ENCODE peak calls at places on chromosomes 4 and X, in nine cellular contexts. X, M, S, R, B, W, F, Y and A are unnamed samples.

GRCh38 chrX:135389717-135390116 is 32.0 kb upstream of the SMIM10L2A start:
- DNase-seq in R (no peak), X (no peak), F (no peak), S (no peak), W (no peak), M (no peak), Y (no peak), B (no peak), A (no peak)

GRCh38 chr4:54543088-54543795 is 114.5 kb upstream of the KIT start:
- DNase-seq in X (no peak), M (peak; percentile 48), F (no peak), Y (no peak), S (no peak), W (peak; percentile 97), B (no peak), R (no peak), A (no peak)

GRCh38 chrX:147077472-147077871 is 262.9 kb upstream of the CXorf51A start:
- DNase-seq in R (no peak), S (no peak), X (no peak), M (no peak), W (no peak), Y (no peak), F (no peak), B (no peak), A (no peak)

GRCh38 chrX:68732906-68733493 is 85.5 kb downstream of the STARD8 start:
- DNase-seq in M (peak; percentile 56), F (peak; percentile 66), W (peak; percentile 47), R (peak; percentile 12), X (peak; percentile 73), B (peak; percentile 76), Y (peak; percentile 34), S (peak; percentile 18), A (peak; percentile 79)

GRCh38 chrX:109856974-109857373 is 123.9 kb upstream of the ACSL4 start:
- DNase-seq in F (no peak), B (no peak), R (no peak), S (no peak), M (peak; percentile 56), X (peak; percentile 46), W (no peak), Y (no peak), A (peak; percentile 15)

GRCh38 chrX:119398974-119399771 is at the start of gene SLC25A43:
- DNase-seq in X (peak; percentile 46), Y (peak; percentile 14), S (peak; percentile 15), M (no peak), B (peak; percentile 12), F (peak; percentile 64), W (peak; percentile 26), R (no peak), A (peak; percentile 42)

GRCh38 chr4:73701116-73701515 is 39.3 kb upstream of the CXCL8 start:
- DNase-seq in Y (no peak), B (no peak), S (no peak), X (no peak), R (no peak), F (no peak), W (peak; percentile 40), M (peak; percentile 58), A (no peak)

GRCh38 chr4:1463088-1463926 is 57.1 kb upstream of the NKX1-1 start:
- DNase-seq in R (peak; percentile 15), Y (no peak), M (peak; percentile 69), B (no peak), S (no peak), W (peak; percentile 41), F (no peak), X (no peak), A (no peak)

GRCh38 chrX:136162827-136163427 is 15.6 kb downstream of the FHL1 start:
- DNase-seq in B (peak; percentile 58), R (no peak), X (peak; percentile 71), Y (no peak), F (peak; percentile 51), M (peak; percentile 68), W (peak; percentile 46), S (no peak), A (peak; percentile 37)

GRCh38 chr4:40325406-40326019 is 9.6 kb upstream of the CHRNA9 start:
- DNase-seq in S (no peak), F (peak; percentile 50), R (peak; percentile 44), Y (no peak), B (peak; percentile 33), M (peak; percentile 89), X (peak; percentile 87), W (peak; percentile 72), A (peak; percentile 49)

GRCh38 chr4:75561789-75562188 is 5.9 kb downstream of the ODAPH start:
- DNase-seq in W (peak; percentile 29), M (peak; percentile 55), S (no peak), F (no peak), B (no peak), R (no peak), Y (no peak), X (peak; percentile 91), A (no peak)

GRCh38 chr4:114601304-114602052 is 2.9 kb downstream of the UGT8 start:
- DNase-seq in X (no peak), F (no peak), B (no peak), M (no peak), S (no peak), R (no peak), W (no peak), Y (no peak), A (no peak)

GRCh38 chr4:7697821-7698220 is 241.8 kb downstream of the AFAP1 start:
- DNase-seq in Y (no peak), X (no peak), B (no peak), R (no peak), M (no peak), W (no peak), F (no peak), S (no peak), A (no peak)

GRCh38 chr4:140841186-140841585 is 85.0 kb upstream of the TBC1D9 start:
- DNase-seq in Y (no peak), W (no peak), B (no peak), M (no peak), S (no peak), X (no peak), R (no peak), F (no peak), A (no peak)

GRCh38 chr4:166169111-166169510 is 296.1 kb downstream of the TLL1 start:
- DNase-seq in S (no peak), F (no peak), X (peak; percentile 56), M (peak; percentile 30), R (no peak), Y (no peak), B (peak; percentile 38), W (no peak), A (peak; percentile 4)

GRCh38 chr4:5710065-5710961 is 688 bp upstream of the EVC start:
- DNase-seq in X (peak; percentile 59), F (no peak), B (peak; percentile 8), R (no peak), M (peak; percentile 42), Y (no peak), W (peak; percentile 77), S (no peak), A (no peak)

GRCh38 chr4:1300466-1301455 is 11.1 kb downstream of the MAEA start:
- DNase-seq in W (peak; percentile 46), F (no peak), S (peak; percentile 60), Y (no peak), R (no peak), B (no peak), M (peak; percentile 70), X (no peak), A (no peak)

GRCh38 chrX:107107459-107107858 is 11.2 kb downstream of the RBM41 start:
- DNase-seq in R (no peak), W (no peak), M (no peak), X (no peak), F (no peak), B (no peak), S (no peak), Y (no peak), A (no peak)

DNA sequence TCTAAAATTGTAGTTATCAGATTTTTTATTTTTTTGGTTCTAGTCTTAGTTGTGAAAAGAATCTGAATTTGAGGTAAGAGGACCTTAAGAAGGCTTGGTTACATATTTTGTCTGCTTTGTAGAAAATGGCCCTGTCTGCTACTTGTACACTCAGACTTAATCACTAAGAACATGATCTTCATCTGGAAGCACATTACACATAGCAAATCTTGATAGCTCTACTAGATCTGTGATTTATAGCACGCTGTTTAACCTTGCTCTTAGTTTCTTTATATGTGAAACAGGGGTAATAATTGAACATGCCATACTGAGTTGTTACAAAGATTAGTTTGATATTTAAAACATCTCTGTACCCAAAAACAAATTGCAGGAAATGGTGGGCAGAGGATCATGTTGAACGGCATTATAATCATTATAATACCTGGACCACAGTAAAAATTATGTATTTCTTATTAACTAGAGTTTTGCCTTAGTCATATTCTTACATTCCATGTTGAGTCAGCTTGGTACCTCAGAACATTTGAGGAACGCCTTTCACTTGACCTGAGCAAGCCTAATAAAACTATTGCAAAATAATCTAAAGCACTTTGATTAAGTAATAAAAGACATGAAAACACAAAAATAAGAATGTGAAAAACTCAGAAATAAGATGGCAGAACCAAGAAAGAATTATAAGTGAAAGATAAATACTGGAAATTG is 738.0 kb upstream of the AADAT start:
- DNase-seq in S (no peak), M (peak; percentile 50), B (no peak), F (no peak), Y (no peak), R (no peak), X (no peak), W (no peak), A (no peak)
- TF ChIP-seq CTCF in S (no peak), M (no peak), B (no peak), F (no peak), Y (no peak), R (no peak), X (no peak), W (no peak), A (no peak)

DNA sequence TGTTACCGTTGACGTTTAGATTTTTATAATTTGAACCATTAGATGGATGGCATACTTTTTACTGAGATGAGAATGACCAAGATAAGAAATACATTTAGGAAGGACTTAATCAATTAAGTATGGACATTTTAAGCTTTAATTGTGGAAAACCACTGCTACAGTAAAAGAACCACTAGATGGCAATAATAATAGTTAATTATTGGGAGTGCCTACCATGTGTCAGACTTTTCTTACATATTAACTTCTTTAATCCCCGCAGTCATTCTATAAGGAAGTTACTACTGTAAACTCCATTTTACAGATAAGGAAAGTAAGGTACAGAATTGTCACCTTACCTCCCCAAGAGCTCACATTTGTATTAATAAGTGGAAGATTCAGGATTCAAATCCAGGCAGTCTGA is 48.5 kb upstream of the MYOZ2 start:
- DNase-seq in B (no peak), R (no peak), S (no peak), F (no peak), W (no peak), M (peak; percentile 47), X (no peak), Y (no peak), A (no peak)
- TF ChIP-seq CTCF in B (no peak), R (no peak), S (no peak), F (no peak), W (peak; percentile 51), M (peak; percentile 51), X (no peak), Y (no peak), A (no peak)

GRCh38 chrX:74018253-74018652 is 285.7 kb upstream of the ZCCHC13 start:
- DNase-seq in Y (no peak), W (no peak), B (no peak), R (no peak), S (no peak), X (no peak), M (no peak), F (no peak), A (no peak)

GRCh38 chrX:74015379-74016019 is 288.5 kb upstream of the ZCCHC13 start:
- DNase-seq in X (peak; percentile 70), F (peak; percentile 74), R (peak; percentile 16), S (peak; percentile 15), Y (peak; percentile 34), M (peak; percentile 82), W (peak; percentile 57), B (peak; percentile 50), A (peak; percentile 59)
- TF ChIP-seq CTCF in X (peak; percentile 81), F (peak; percentile 80), R (peak; percentile 57), S (no peak), Y (peak; percentile 93), M (peak; percentile 80), W (peak; percentile 68), B (peak; percentile 58), A (peak; percentile 69)

GRCh38 chrX:152817082-152817744 is 13.3 kb downstream of the CETN2 start:
- DNase-seq in B (peak; percentile 22), S (no peak), X (peak; percentile 53), F (peak; percentile 27), R (no peak), Y (no peak), W (peak; percentile 37), M (peak; percentile 67), A (peak; percentile 24)
- TF ChIP-seq CTCF in B (no peak), S (no peak), X (peak; percentile 79), F (peak; percentile 22), R (peak; percentile 35), Y (peak; percentile 55), W (peak; percentile 59), M (peak; percentile 72), A (peak; percentile 34)